ENCODE peak calls at places on chromosomes 11 and 22, in seven cellular contexts. R, A, S, P, F, K and Y are unnamed samples.
A peak's percentile ranks its signal among the peaks of the same experiment; 100 is the strongest.

GRCh38 chr22:43490311-43490710 is 78.5 kb downstream of the MPPED1 start:
- DNase-seq in R (no peak), A (no peak), S (no peak), P (no peak), F (no peak), K (no peak), Y (no peak)

GRCh38 chr11:127493330-127493729 is 492.8 kb upstream of the KIRREL3 start:
- DNase-seq in R (no peak), A (no peak), S (no peak), P (no peak), F (no peak), K (no peak), Y (peak; percentile 24)

GRCh38 chr11:122453586-122453985 is 201.9 kb upstream of the UBASH3B start:
- DNase-seq in R (no peak), A (no peak), S (no peak), P (no peak), F (no peak), K (no peak), Y (no peak)

GRCh38 chr11:128511712-128512111 is 75.6 kb downstream of the ETS1 start:
- DNase-seq in R (no peak), A (no peak), S (no peak), P (no peak), F (no peak), K (no peak), Y (no peak)

GRCh38 chr11:117391181-117391580 is 63.5 kb downstream of the CEP164 start:
- DNase-seq in R (no peak), A (no peak), S (peak; percentile 18), P (no peak), F (no peak), K (no peak), Y (no peak)

GRCh38 chr11:125389339-125390166 is 106.5 kb downstream of the FEZ1 start:
- DNase-seq in R (no peak), A (no peak), S (no peak), P (no peak), F (no peak), K (no peak), Y (no peak)

GRCh38 chr11:45665206-45665932 is at the start of gene CHST1:
- DNase-seq in R (peak; percentile 40), A (peak; percentile 60), S (peak; percentile 67), P (no peak), F (peak; percentile 64), K (peak; percentile 51), Y (no peak)

GRCh38 chr11:123556633-123557032 is 97.8 kb downstream of the SCN3B start:
- DNase-seq in R (no peak), A (no peak), S (no peak), P (no peak), F (no peak), K (no peak), Y (no peak)

GRCh38 chr11:66136752-66137123 is 66.7 kb downstream of the PACS1 start:
- DNase-seq in R (no peak), A (no peak), S (no peak), P (no peak), F (no peak), K (no peak), Y (no peak)

GRCh38 chr22:25137577-25138525 is 61.8 kb upstream of the CRYBB3 start:
- DNase-seq in R (no peak), A (no peak), S (no peak), P (no peak), F (no peak), K (no peak), Y (no peak)

GRCh38 chr11:113256431-113257227 is 57.8 kb upstream of the TTC12 start:
- DNase-seq in R (no peak), A (no peak), S (no peak), P (no peak), F (no peak), K (no peak), Y (no peak)

GRCh38 chr11:125923012-125923579 is 18.8 kb downstream of the DDX25 start:
- DNase-seq in R (peak; percentile 60), A (peak; percentile 61), S (no peak), P (no peak), F (no peak), K (peak; percentile 78), Y (peak; percentile 91)

GRCh38 chr22:19916941-19917340 is 24.6 kb upstream of the COMT start:
- DNase-seq in R (no peak), A (no peak), S (no peak), P (no peak), F (no peak), K (no peak), Y (no peak)

GRCh38 chr11:45248501-45249011 is 37.6 kb downstream of the SYT13 start:
- DNase-seq in R (no peak), A (no peak), S (no peak), P (no peak), F (no peak), K (no peak), Y (no peak)

GRCh38 chr11:79241205-79241604 is 199.6 kb downstream of the TENM4 start:
- DNase-seq in R (no peak), A (no peak), S (no peak), P (no peak), F (no peak), K (no peak), Y (no peak)

GRCh38 chr11:107928767-107929507 is 689 bp downstream of the RAB39A start:
- DNase-seq in R (peak; percentile 27), A (peak; percentile 26), S (peak; percentile 55), P (no peak), F (peak; percentile 67), K (peak; percentile 28), Y (no peak)

GRCh38 chr11:112440518-112440917 is 179.9 kb upstream of the PLET1 start:
- DNase-seq in R (no peak), A (no peak), S (no peak), P (no peak), F (no peak), K (no peak), Y (no peak)

GRCh38 chr11:19868281-19868821 is 155.7 kb downstream of the NAV2 start:
- DNase-seq in R (no peak), A (peak; percentile 71), S (no peak), P (no peak), F (no peak), K (no peak), Y (no peak)
- H3K4me1 ChIP-seq in R (peaks cover 13% of the 10 kb centered on the region), A (peaks cover 16% of the 10 kb centered on the region), S (no peaks in the 10 kb centered on the region), P (peaks cover 66% of the 10 kb centered on the region), F (peaks cover 7% of the 10 kb centered on the region), K (no peaks in the 10 kb centered on the region), Y (peaks cover 76% of the 10 kb centered on the region)

DNA sequence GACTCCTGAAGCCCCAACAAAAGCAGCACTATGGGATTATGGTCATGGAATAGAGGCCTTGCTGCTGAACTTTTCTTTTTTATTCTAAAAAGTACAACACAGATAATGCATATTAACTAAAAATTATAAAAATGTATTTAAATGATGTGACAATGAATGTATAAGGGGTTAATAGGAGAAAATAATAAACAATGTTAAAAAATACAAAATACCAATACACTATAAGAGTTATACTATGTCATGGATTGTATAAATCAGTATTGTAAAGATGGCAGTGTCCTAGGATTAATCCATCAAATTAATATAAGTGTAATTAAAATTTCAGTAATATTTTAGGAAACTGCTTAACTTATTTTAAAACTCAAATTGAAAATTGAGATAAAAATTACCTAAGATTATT is 58.3 kb upstream of the TOP3B start:
- DNase-seq in R (no peak), A (no peak), S (no peak), P (no peak), F (no peak), K (no peak), Y (no peak)
- TF ChIP-seq POLR2A in R (no peak), A (no peak), S (no peak), P (no peak), F (no peak), K (no peak), Y (no peak)

DNA sequence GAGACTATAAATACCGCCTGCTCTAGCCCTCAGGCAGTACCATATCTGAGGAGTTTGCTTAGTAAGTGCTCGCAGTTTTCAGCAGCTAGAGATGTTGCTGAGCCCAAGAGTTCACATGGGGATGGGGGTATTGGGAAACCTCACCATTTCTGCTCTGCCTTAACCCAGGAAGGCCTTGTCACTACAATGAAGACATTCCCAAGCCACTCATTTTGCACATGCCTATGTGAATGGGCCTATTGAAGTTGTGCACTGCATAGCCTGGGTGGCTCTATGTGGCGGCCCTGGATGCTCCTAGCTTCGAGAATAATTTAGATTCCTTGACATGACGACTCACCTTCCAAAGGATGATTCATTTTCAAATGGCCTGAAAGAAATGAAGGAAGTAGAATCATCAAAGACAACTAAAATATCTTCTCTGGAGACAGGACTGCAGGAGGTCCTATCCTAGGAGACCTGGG is 163.4 kb downstream of the ADAMTS15 start:
- DNase-seq in R (no peak), A (no peak), S (no peak), P (no peak), F (no peak), K (no peak), Y (no peak)
- H3K4me3 ChIP-seq in R (no peak overlapping the region), A (no peak overlapping the region), S (no peak overlapping the region), P (no peak overlapping the region), F (no peak overlapping the region), K (no peak overlapping the region), Y (no peak overlapping the region)

DNA sequence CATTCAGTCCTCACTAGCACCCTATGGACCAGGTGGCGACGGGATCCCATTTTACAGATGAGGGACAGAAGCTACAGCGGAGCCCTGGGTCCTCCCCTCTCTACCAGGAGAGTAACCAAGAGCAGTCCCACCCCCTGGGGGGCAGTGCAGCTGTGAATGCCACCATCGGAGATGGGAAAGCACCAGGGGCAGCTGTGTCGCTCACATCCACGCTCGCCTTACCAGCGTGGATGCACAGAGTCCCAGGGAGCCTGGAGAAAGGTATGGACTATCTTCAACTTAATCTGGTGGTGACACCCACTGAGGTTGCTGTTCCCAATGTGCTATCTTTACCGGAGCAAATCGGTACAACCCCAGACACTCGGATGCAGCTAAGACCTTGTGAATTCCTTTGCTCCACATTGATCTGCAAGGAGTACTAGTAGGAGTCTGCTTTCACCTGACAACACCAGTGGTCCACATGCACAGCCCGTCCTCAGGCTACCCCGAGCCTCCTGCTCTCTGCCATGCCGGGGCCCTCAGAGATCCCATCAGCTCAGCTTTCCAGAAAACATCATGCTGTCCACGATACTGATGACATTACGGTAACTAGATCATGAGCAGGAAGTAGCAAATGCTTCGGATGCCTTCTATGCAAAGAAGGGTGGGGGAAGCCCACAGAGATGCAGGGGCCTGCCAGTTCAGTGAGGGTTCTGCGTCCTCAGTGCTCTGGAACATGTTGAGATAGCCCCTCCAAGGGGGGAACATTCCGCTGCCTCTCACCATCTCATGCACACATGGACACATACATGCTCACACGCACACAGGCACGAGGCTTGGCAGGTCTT is 126.0 kb downstream of the CTTN start:
- DNase-seq in R (no peak), A (no peak), S (peak; percentile 24), P (no peak), F (no peak), K (no peak), Y (no peak)
- H3K4me1 ChIP-seq in R (peaks cover 6% of the 10 kb centered on the region), A (no peaks in the 10 kb centered on the region), S (no peaks in the 10 kb centered on the region), P (peaks cover 14% of the 10 kb centered on the region), F (peaks cover 28% of the 10 kb centered on the region), K (no peaks in the 10 kb centered on the region), Y (no peaks in the 10 kb centered on the region)

GRCh38 chr11:57428643-57429042 is 1.7 kb upstream of the SLC43A3 start:
- DNase-seq in R (no peak), A (no peak), S (no peak), P (no peak), F (no peak), K (no peak), Y (no peak)
- TF ChIP-seq POLR2A in R (no peak), A (no peak), S (no peak), P (no peak), F (no peak), K (no peak), Y (no peak)